ENCODE peak calls at places on chromosome 7, in eight cellular contexts. P, U, K, R, I, T, W and L are unnamed samples.

GRCh38 chr7:47454066-47454950 is 127.6 kb downstream of the TNS3 start:
- DNase-seq in P (no peak), U (no peak), K (no peak), R (no peak), I (no peak), T (peak), W (no peak), L (no peak)

GRCh38 chr7:1671876-1672451 is 1.9 kb downstream of the ELFN1 start:
- DNase-seq in P (no peak), U (no peak), K (no peak), R (no peak), I (no peak), T (peak), W (peak), L (no peak)

GRCh38 chr7:20249924-20250323 is 32.7 kb upstream of the MACC1 start:
- DNase-seq in P (no peak), U (no peak), K (no peak), R (no peak), I (no peak), T (no peak), W (no peak), L (no peak)

GRCh38 chr7:51150193-51150592 is 166.4 kb downstream of the COBL start:
- DNase-seq in P (no peak), U (no peak), K (no peak), R (no peak), I (no peak), T (no peak), W (no peak), L (no peak)

GRCh38 chr7:158815046-158815445 is 14.3 kb downstream of the ESYT2 start:
- DNase-seq in P (no peak), U (no peak), K (peak), R (peak), I (no peak), T (no peak), W (no peak), L (peak)

GRCh38 chr7:36639826-36640225 is 84.5 kb downstream of the AOAH start:
- DNase-seq in P (no peak), U (no peak), K (no peak), R (no peak), I (no peak), T (no peak), W (no peak), L (no peak)

GRCh38 chr7:141944811-141945210 is 2.0 kb downstream of the CLEC5A start:
- DNase-seq in P (no peak), U (no peak), K (no peak), R (no peak), I (no peak), T (no peak), W (no peak), L (no peak)

GRCh38 chr7:157978766-157979165 is 608.9 kb downstream of the PTPRN2 start:
- DNase-seq in P (no peak), U (no peak), K (no peak), R (no peak), I (no peak), T (peak), W (no peak), L (no peak)

GRCh38 chr7:150322114-150322832 is 882 bp upstream of the LRRC61 start:
- DNase-seq in P (no peak), U (no peak), K (no peak), R (peak), I (no peak), T (no peak), W (no peak), L (no peak)

GRCh38 chr7:1271046-1271445 is 38.4 kb downstream of the UNCX start:
- DNase-seq in P (no peak), U (no peak), K (no peak), R (no peak), I (no peak), T (no peak), W (no peak), L (no peak)

GRCh38 chr7:69395072-69395714 is 203.1 kb upstream of the AUTS2 start:
- DNase-seq in P (no peak), U (no peak), K (peak), R (no peak), I (no peak), T (no peak), W (no peak), L (peak)

GRCh38 chr7:48300301-48300700 is 129.0 kb downstream of the ABCA13 start:
- DNase-seq in P (no peak), U (no peak), K (no peak), R (no peak), I (no peak), T (no peak), W (no peak), L (no peak)

GRCh38 chr7:149599636-149600206 is 102.1 kb upstream of the ZNF746 start:
- DNase-seq in P (no peak), U (no peak), K (no peak), R (no peak), I (no peak), T (no peak), W (no peak), L (no peak)

GRCh38 chr7:123553159-123553558 is 4.5 kb downstream of the NDUFA5 start:
- DNase-seq in P (no peak), U (no peak), K (no peak), R (no peak), I (no peak), T (no peak), W (no peak), L (no peak)

GRCh38 chr7:130491841-130492518 is at the start of gene MEST:
- DNase-seq in P (peak), U (no peak), K (peak), R (no peak), I (no peak), T (peak), W (peak), L (peak)

GRCh38 chr7:71657386-71657785 is 525.4 kb downstream of the GALNT17 start:
- DNase-seq in P (no peak), U (no peak), K (no peak), R (no peak), I (no peak), T (no peak), W (no peak), L (no peak)

GRCh38 chr7:82677493-82677892 is 233.9 kb upstream of the CACNA2D1 start:
- DNase-seq in P (no peak), U (no peak), K (no peak), R (no peak), I (no peak), T (no peak), W (no peak), L (no peak)

GRCh38 chr7:136359333-136359903 is 382.3 kb upstream of the MTPN start:
- DNase-seq in P (no peak), U (no peak), K (no peak), R (no peak), I (no peak), T (no peak), W (no peak), L (no peak)

GRCh38 chr7:129969881-129970446 is 17.2 kb upstream of the UBE2H start:
- DNase-seq in P (no peak), U (peak), K (peak), R (peak), I (peak), T (no peak), W (no peak), L (peak)

GRCh38 chr7:122858310-122858709 is 27.9 kb downstream of the CADPS2 start:
- DNase-seq in P (no peak), U (no peak), K (no peak), R (no peak), I (no peak), T (no peak), W (no peak), L (no peak)

GRCh38 chr7:95662987-95663386 is 66.7 kb upstream of the PDK4 start:
- DNase-seq in P (no peak), U (no peak), K (no peak), R (no peak), I (no peak), T (no peak), W (no peak), L (no peak)

GRCh38 chr7:71636329-71636728 is 504.4 kb downstream of the GALNT17 start:
- DNase-seq in P (no peak), U (no peak), K (no peak), R (no peak), I (no peak), T (no peak), W (no peak), L (no peak)

GRCh38 chr7:29572543-29572942 is 8.9 kb downstream of the PRR15 start:
- DNase-seq in P (no peak), U (no peak), K (no peak), R (no peak), I (no peak), T (no peak), W (no peak), L (no peak)

GRCh38 chr7:29569648-29570047 is 6.0 kb downstream of the PRR15 start:
- DNase-seq in P (no peak), U (no peak), K (no peak), R (peak), I (peak), T (no peak), W (no peak), L (no peak)

GRCh38 chr7:29574659-29575058 is 11.0 kb downstream of the PRR15 start:
- DNase-seq in P (no peak), U (no peak), K (no peak), R (no peak), I (no peak), T (no peak), W (no peak), L (no peak)

GRCh38 chr7:29573594-29573993 is 10.0 kb downstream of the PRR15 start:
- DNase-seq in P (no peak), U (no peak), K (no peak), R (no peak), I (no peak), T (no peak), W (no peak), L (no peak)
- TF ChIP-seq CTCF in P (no peak), U (no peak), K (no peak), R (no peak), I (no peak), T (no peak), W (no peak), L (no peak)

GRCh38 chr7:25820432-25821040 is 331.5 kb upstream of the NFE2L3 start:
- DNase-seq in P (no peak), U (no peak), K (no peak), R (peak), I (peak), T (no peak), W (no peak), L (peak)
- TF ChIP-seq CTCF in P (peak), U (peak), K (peak), R (peak), I (peak), T (peak), W (peak), L (peak)

DNA sequence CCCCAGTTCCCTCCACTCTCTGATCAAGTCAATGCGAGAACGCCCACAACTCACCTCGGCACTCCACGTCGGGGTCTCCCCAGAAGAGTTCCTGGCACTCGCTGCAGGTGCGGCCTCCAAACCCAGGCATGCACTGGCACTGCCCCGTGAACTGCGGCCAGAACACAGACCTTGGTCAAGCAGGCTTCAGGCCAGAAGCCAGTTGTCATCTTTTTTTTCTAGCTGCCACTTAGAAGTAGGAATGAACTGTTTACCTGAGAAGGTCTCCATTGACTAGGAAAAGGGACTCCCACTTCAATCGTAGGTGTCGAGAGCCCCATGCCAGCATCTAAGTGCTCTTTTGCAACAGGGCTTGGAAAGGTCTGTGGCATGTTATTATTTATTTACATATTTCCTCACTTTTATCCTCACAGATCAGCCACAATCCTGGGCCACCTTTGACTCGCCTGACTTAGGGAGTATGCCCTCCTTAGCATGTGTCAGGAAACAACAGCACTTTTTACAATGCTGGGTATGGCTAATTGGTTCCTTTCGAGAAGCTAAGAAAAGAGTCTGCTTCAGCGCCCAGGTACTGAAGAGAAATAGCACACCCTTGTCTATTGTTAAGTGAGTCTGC is 51.7 kb downstream of the LAMB1 start:
- DNase-seq in P (no peak), U (no peak), K (no peak), R (no peak), I (no peak), T (no peak), W (no peak), L (no peak)
- TF ChIP-seq CTCF in P (no peak), U (no peak), K (no peak), R (no peak), I (no peak), T (no peak), W (no peak), L (no peak)

GRCh38 chr7:17507717-17508116 is 209.3 kb downstream of the AHR start:
- DNase-seq in P (no peak), U (no peak), K (no peak), R (no peak), I (no peak), T (no peak), W (no peak), L (no peak)
- TF ChIP-seq CTCF in P (no peak), U (no peak), K (no peak), R (no peak), I (no peak), T (no peak), W (no peak), L (no peak)

DNA sequence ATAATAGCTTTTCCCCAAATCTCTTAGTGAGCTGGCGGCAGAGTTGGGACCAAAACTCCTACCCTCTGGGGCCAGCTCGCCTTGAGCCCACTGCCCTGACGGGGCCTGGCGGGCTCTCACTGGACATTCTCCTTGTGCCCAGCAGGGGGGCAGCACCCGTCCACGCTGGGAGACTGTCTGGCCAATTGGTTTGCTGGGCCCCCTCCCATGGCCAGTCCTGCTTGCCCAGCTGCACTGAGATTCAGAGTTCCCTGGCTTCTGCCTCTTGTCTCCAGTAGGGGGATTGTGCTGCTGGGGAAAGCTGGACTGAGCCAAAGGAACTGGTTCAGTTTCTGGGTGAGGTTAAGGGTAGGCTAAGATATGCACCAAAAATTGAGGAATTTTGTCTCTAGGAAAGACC is 59.8 kb downstream of the RAMP3 start:
- DNase-seq in P (no peak), U (no peak), K (no peak), R (peak), I (peak), T (no peak), W (no peak), L (no peak)
- TF ChIP-seq CTCF in P (peak), U (no peak), K (peak), R (peak), I (peak), T (peak), W (peak), L (peak)

GRCh38 chr7:137488038-137488437 is 144.5 kb upstream of the PTN start:
- DNase-seq in P (no peak), U (no peak), K (peak), R (no peak), I (no peak), T (no peak), W (no peak), L (peak)
- TF ChIP-seq CTCF in P (no peak), U (no peak), K (peak), R (no peak), I (no peak), T (no peak), W (peak), L (peak)

GRCh38 chr7:128020161-128020560 is 11.1 kb downstream of the LRRC4 start:
- DNase-seq in P (no peak), U (no peak), K (no peak), R (no peak), I (no peak), T (no peak), W (no peak), L (no peak)
- TF ChIP-seq CTCF in P (peak), U (no peak), K (peak), R (no peak), I (peak), T (peak), W (peak), L (peak)

GRCh38 chr7:34928052-34928451 is 109.2 kb downstream of the DPY19L1 start:
- DNase-seq in P (no peak), U (no peak), K (peak), R (peak), I (peak), T (peak), W (peak), L (no peak)
- TF ChIP-seq CTCF in P (peak), U (no peak), K (peak), R (peak), I (peak), T (peak), W (peak), L (peak)